ENCODE peak calls at places on chromosomes 1 and 21, in six cellular contexts. S is fibroblast of lung, D is AG09319, M is endothelial cell, R is heart left ventricle, T is PC-3. G is an unnamed sample.

GRCh38 chr1:64934115-64934880 is 32.1 kb downstream of the JAK1 start:
- DNase-seq in S (peak), D (peak), T (peak), R (peak), M (no peak), G (no peak)

GRCh38 chr1:198713081-198713480 is 74.2 kb downstream of the PTPRC start:
- DNase-seq in M (no peak), T (peak), S (peak), R (no peak), D (no peak), G (no peak)

GRCh38 chr1:2821970-2822620 is 20.6 kb upstream of the TTC34 start:
- DNase-seq in T (peak), S (no peak), M (peak), D (no peak), R (peak), G (peak)

GRCh38 chr1:39115271-39116110 is 89.0 kb upstream of the MACF1 start:
- DNase-seq in S (peak), M (no peak), D (no peak), R (no peak), T (no peak), G (no peak)

GRCh38 chr1:47192458-47193384 is 2.9 kb upstream of the PDZK1IP1 start:
- DNase-seq in S (peak), T (peak), R (peak), D (peak), M (peak), G (peak)

GRCh38 chr21:35058058-35058457 is 9.0 kb upstream of the RUNX1 start:
- DNase-seq in D (no peak), T (no peak), S (no peak), M (no peak), R (no peak), G (no peak)

GRCh38 chr1:91552596-91552995 is 51.9 kb downstream of the CDC7 start:
- DNase-seq in M (no peak), S (no peak), D (no peak), T (no peak), R (no peak), G (no peak)

GRCh38 chr1:234212764-234213406 is 160.4 kb upstream of the COA6 start:
- DNase-seq in T (peak), R (no peak), S (peak), M (peak), D (no peak), G (peak)

GRCh38 chr21:34885125-34885524 is 164.0 kb downstream of the RUNX1 start:
- DNase-seq in M (no peak), T (peak), S (no peak), R (no peak), D (no peak), G (no peak)

GRCh38 chr1:115467790-115468189 is 129.7 kb upstream of the NGF start:
- DNase-seq in R (no peak), D (no peak), T (no peak), S (no peak), M (no peak), G (no peak)

DNA sequence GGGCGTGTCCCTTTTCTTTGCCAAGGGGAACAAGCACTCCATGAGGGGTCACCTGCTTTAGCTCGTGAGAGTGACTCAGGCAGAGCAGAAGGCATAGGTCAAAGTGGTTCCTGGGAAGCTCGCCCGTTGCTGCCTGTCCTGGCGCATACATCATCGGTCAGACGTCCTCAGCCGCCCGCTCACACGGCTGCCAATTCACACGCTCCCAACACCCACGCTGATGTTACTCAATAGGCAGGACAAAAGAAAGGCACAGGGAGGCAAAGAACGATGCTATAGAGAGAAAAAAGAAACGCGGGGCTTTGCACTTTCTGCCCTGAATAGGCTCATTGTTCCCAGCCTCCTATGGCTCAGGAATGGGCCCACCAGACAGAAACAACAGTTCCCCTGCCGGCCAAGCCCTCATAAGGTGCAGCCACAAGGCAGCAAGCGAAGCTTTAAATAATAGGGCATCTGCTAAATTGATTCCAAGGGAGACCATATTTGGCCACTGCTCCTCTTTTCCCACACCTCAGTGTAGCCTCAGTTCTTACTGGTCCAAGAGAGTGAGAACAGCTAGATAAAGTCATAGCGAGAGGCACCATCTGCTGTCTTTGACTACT is 38.7 kb downstream of the VTCN1 start:
- DNase-seq in R (peak), T (no peak), S (peak), D (no peak), M (no peak), G (peak)
- TF ChIP-seq CTCF in R (no peak), T (no peak), S (no peak), D (no peak), M (no peak), G (no peak)

GRCh38 chr21:42678118-42678430 is 24.7 kb downstream of the PDE9A start:
- DNase-seq in R (no peak), S (no peak), M (no peak), T (no peak), D (no peak), G (no peak)

GRCh38 chr21:42678618-42679295 is 25.3 kb downstream of the PDE9A start:
- DNase-seq in R (no peak), S (no peak), M (no peak), T (no peak), D (no peak), G (no peak)

GRCh38 chr21:42680429-42680828 is 27.0 kb downstream of the PDE9A start:
- DNase-seq in T (no peak), R (no peak), S (no peak), M (no peak), D (no peak), G (no peak)

GRCh38 chr21:42679982-42680330 is 26.5 kb downstream of the PDE9A start:
- DNase-seq in M (no peak), S (no peak), R (no peak), T (no peak), D (no peak), G (no peak)

DNA sequence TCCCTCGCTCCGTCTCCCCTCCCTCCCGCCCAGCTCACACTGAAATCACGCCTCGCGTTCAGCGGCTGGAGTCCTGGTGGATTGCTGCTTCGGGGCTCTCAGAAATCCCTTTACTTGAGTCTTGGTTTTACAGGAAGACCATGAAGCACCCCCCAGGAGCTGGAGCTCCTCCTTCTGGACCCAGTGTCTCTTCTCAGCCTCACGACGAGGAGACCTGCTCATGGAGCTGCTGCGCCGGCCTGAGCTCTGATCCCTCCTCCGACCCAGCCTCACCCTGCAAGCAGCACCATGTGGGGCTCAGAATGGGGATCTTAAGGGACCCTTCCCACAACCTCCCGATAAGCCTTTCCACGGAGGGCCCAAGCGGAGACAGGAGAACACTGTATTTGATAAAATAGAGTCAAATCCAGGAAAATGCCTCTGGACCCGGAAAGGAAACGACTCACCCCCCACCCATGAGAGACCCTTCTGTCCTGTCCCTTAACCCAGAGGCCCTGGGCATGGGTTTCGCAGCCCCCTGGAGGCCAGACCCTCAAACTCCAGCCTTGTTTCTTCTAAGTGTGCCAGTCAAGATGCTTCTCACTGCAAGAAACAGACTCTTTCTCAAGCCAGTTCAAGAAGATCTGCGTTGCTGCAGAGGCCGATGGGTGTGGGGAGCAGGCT is 26.0 kb downstream of the PDE9A start:
- DNase-seq in S (no peak), R (no peak), M (no peak), T (no peak), D (no peak), G (no peak)
- TF ChIP-seq CTCF in S (no peak), R (no peak), M (no peak), T (no peak), D (no peak), G (no peak)

GRCh38 chr1:55860816-55861519 is 645.8 kb upstream of the USP24 start:
- DNase-seq in D (no peak), R (no peak), S (no peak), M (peak), T (no peak), G (no peak)
- TF ChIP-seq CTCF in D (no peak), R (no peak), S (no peak), M (no peak), T (no peak), G (no peak)

DNA sequence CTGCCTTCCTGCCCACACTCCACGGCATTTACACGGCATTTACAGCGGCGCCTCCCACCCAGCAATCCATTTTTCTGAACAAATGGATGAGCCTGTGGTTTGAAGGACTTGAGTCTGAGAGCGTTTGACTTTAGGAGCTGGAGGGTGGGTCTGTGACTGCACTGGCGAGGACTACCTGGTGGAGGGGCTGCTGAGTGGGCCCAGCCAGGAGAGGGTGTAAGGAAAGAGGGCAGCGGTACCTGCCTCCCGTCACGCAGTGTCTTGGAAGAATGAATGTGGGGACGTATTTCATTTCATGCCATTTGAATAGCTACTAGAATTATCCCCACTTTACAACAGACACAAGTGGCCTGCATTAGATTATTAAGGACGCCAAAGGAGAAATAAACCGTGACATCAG is 62.9 kb downstream of the B3GALT5 start:
- DNase-seq in R (no peak), T (no peak), M (no peak), S (no peak), D (no peak), G (no peak)
- TF ChIP-seq CTCF in R (no peak), T (no peak), M (no peak), S (no peak), D (no peak), G (no peak)

GRCh38 chr1:215146252-215146975 is 63.9 kb downstream of the KCNK2 start:
- DNase-seq in D (no peak), M (peak), T (peak), R (no peak), S (peak), G (peak)
- TF ChIP-seq CTCF in D (peak), M (no peak), T (peak), R (no peak), S (peak), G (peak)

GRCh38 chr21:15764878-15765277 is 35.1 kb downstream of the USP25 start:
- DNase-seq in T (no peak), S (no peak), D (no peak), M (no peak), R (no peak), G (no peak)
- TF ChIP-seq CTCF in T (no peak), S (no peak), D (no peak), M (no peak), R (no peak), G (no peak)

GRCh38 chr1:63127376-63127775 is 195.0 kb upstream of the FOXD3 start:
- DNase-seq in S (peak), T (no peak), M (no peak), D (no peak), R (no peak), G (no peak)
- TF ChIP-seq CTCF in S (no peak), T (no peak), M (no peak), D (no peak), R (no peak), G (no peak)

GRCh38 chr1:231602675-231602984 is 24.0 kb upstream of the DISC1 start:
- DNase-seq in T (no peak), S (no peak), D (no peak), R (no peak), M (no peak), G (no peak)

GRCh38 chr1:231601775-231602674 is 24.6 kb upstream of the DISC1 start:
- DNase-seq in D (no peak), M (no peak), T (peak), R (no peak), S (no peak), G (no peak)

GRCh38 chr1:231604276-231604621 is 22.3 kb upstream of the DISC1 start:
- DNase-seq in S (no peak), M (no peak), T (no peak), D (no peak), R (no peak), G (no peak)

GRCh38 chr1:231605389-231606100 is 21.0 kb upstream of the DISC1 start:
- DNase-seq in T (no peak), M (no peak), R (no peak), D (no peak), S (no peak), G (no peak)

GRCh38 chr1:231603598-231604275 is 22.9 kb upstream of the DISC1 start:
- DNase-seq in D (no peak), T (peak), R (no peak), M (peak), S (peak), G (peak)
- TF ChIP-seq CTCF in D (peak), T (peak), R (peak), M (peak), S (peak), G (peak)

DNA sequence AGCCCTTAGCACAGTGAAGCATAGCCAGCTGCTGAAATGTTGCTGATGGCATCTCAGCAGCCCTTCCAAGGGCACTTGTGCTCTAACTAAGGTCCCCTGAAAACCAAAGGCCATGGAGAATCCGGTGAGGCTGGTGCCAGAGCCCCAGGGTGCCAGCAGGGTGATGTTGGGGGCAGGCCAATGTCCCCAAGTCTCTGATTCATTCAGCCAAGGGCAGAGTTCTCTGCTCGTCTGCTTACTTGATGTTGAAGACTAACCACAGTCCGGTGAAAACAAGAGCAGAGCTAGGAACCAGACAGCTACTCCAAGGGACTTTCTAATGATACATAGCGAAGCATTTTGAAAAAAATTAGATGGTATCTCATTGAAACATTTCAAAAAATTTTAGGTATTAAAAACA is 149.8 kb downstream of the ZZZ3 start:
- DNase-seq in R (no peak), D (no peak), S (no peak), T (no peak), M (no peak), G (no peak)
- TF ChIP-seq CTCF in R (no peak), D (no peak), S (no peak), T (no peak), M (no peak), G (no peak)